ENCODE peak calls at places on chromosome 5, in six cellular contexts. O, K, W, Q, B and Y are unnamed samples. For H3K36me3, the result is how much of the 10 kb centered on the place peaks cover.

GRCh38 chr5:140966293-140967225 is at the start of gene PCDHAC2:
- DNase-seq in W (peak), Q (peak), B (peak), O (peak), K (peak), Y (peak)

GRCh38 chr5:10049825-10050455 is 199.7 kb downstream of the ATPSCKMT start:
- DNase-seq in Q (no peak), B (no peak), O (no peak), K (peak), W (no peak), Y (no peak)

GRCh38 chr5:36305571-36306326 is 4.0 kb upstream of the RANBP3L start:
- DNase-seq in W (peak), K (peak), B (peak), Q (peak), O (peak), Y (peak)

GRCh38 chr5:76544268-76544926 is 78.8 kb downstream of the F2RL2 start:
- DNase-seq in O (peak), K (no peak), W (peak), B (peak), Q (peak), Y (peak)

GRCh38 chr5:171689853-171690417 is 95.7 kb upstream of the SMIM23 start:
- DNase-seq in O (no peak), W (no peak), B (no peak), K (no peak), Q (no peak), Y (no peak)

GRCh38 chr5:95673076-95673475 is 9.7 kb downstream of the SPATA9 start:
- DNase-seq in Q (no peak), O (no peak), W (peak), K (peak), B (no peak), Y (no peak)

GRCh38 chr5:89337-90286 is 2.4 kb upstream of the PLEKHG4B start:
- DNase-seq in K (no peak), W (peak), B (no peak), Q (no peak), O (no peak), Y (no peak)

GRCh38 chr5:93385665-93386064 is 195.4 kb downstream of the NR2F1-AS1 start:
- DNase-seq in Q (no peak), B (no peak), O (peak), W (no peak), K (peak), Y (peak)

GRCh38 chr5:3612561-3613175 is 17.0 kb downstream of the IRX1 start:
- DNase-seq in W (no peak), B (no peak), K (no peak), O (peak), Q (no peak), Y (peak)

GRCh38 chr5:79595086-79595485 is 17.2 kb upstream of the TENT2 start:
- DNase-seq in K (peak), W (no peak), B (no peak), Q (no peak), O (no peak), Y (no peak)

GRCh38 chr5:137148128-137148527 is 351.0 kb downstream of the SPOCK1 start:
- DNase-seq in B (no peak), W (peak), K (no peak), Q (no peak), O (no peak), Y (no peak)

GRCh38 chr5:83524345-83524744 is 52.8 kb downstream of the VCAN start:
- DNase-seq in K (no peak), W (no peak), Q (no peak), B (no peak), O (no peak), Y (no peak)
- H3K36me3 ChIP-seq in K (half or more), W (under half), Q (under half), B (under half), O (under half), Y (under half)

GRCh38 chr5:181224390-181225234 is 1.5 kb downstream of the TRIM41 start:
- DNase-seq in K (no peak), B (no peak), Q (no peak), W (no peak), O (no peak), Y (no peak)

GRCh38 chr5:181221792-181222629 is 1.1 kb upstream of the TRIM41 start:
- DNase-seq in Q (peak), B (peak), K (peak), O (peak), W (peak), Y (peak)

GRCh38 chr5:181222630-181223040 is 446 bp upstream of the TRIM41 start:
- DNase-seq in Q (no peak), B (no peak), K (no peak), O (peak), W (no peak), Y (no peak)

GRCh38 chr5:181223041-181223728 is at the start of gene TRIM41:
- DNase-seq in B (peak), W (peak), K (peak), Q (peak), O (peak), Y (peak)

GRCh38 chr5:181223729-181224389 is 778 bp downstream of the TRIM41 start:
- DNase-seq in O (peak), K (peak), W (peak), Q (no peak), B (peak), Y (no peak)
- H3K9ac ChIP-seq in O (peak), K (peak), W (peak), Q (peak), B (peak), Y (peak)

GRCh38 chr5:150372626-150373025 is 15.1 kb downstream of the TCOF1 start:
- DNase-seq in Q (no peak), B (no peak), K (no peak), O (no peak), W (no peak), Y (no peak)
- H3K36me3 ChIP-seq in Q (half or more), B (half or more), K (half or more), O (under half), W (half or more), Y (under half)

GRCh38 chr5:71454913-71455312 is 538 bp upstream of the BDP1 start:
- DNase-seq in Q (no peak), W (no peak), O (no peak), K (no peak), B (no peak), Y (no peak)
- H3K9ac ChIP-seq in Q (peak), W (no peak), O (peak), K (peak), B (peak), Y (peak)

GRCh38 chr5:1821862-1822261 is 20.7 kb downstream of the NDUFS6 start:
- DNase-seq in B (no peak), Q (no peak), K (no peak), W (no peak), O (no peak), Y (no peak)
- H3K36me3 ChIP-seq in B (half or more), Q (under half), K (half or more), W (under half), O (under half), Y (under half)

GRCh38 chr5:115815006-115815692 is 1.3 kb downstream of the CDO1 start:
- DNase-seq in B (no peak), Q (no peak), O (no peak), W (no peak), K (no peak), Y (no peak)
- H3K9ac ChIP-seq in B (peak), Q (no peak), O (no peak), W (peak), K (peak), Y (no peak)

GRCh38 chr5:146130440-146131045 is 25.2 kb upstream of the PLAC8L1 start:
- DNase-seq in B (no peak), W (peak), Q (no peak), K (peak), O (peak), Y (peak)
- H3K36me3 ChIP-seq in B (half or more), W (under half), Q (half or more), K (half or more), O (half or more), Y (under half)

GRCh38 chr5:98110270-98110669 is 663.2 kb upstream of the RGMB start:
- DNase-seq in Q (no peak), B (no peak), W (no peak), K (peak), O (peak), Y (peak)

GRCh38 chr5:98110791-98111190 is 662.7 kb upstream of the RGMB start:
- DNase-seq in K (no peak), W (no peak), O (peak), Q (no peak), B (no peak), Y (no peak)

GRCh38 chr5:98106116-98107088 is 667.1 kb upstream of the RGMB start:
- DNase-seq in Q (no peak), O (peak), W (no peak), B (no peak), K (peak), Y (no peak)

GRCh38 chr5:98109561-98110006 is 663.9 kb upstream of the RGMB start:
- DNase-seq in B (no peak), K (peak), O (peak), W (no peak), Q (no peak), Y (peak)

DNA sequence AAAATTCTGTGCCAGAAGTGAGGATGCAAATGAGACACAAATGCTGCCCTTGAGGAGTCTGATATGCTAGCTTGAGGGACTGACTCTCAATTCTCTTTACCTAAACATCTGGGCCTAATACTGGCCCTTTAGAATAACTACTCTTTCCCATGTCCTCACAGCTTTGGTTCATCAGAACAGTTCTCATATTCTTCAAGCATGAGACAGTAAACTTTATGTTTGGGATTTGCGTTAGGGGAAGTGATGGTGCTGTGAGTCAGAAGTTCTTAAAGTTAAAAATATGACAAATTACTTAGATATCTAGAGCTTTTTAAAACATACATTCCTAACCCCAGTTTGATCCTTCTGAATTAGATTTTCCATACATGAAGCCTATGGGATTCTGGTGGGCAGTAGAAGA is 665.0 kb upstream of the RGMB start:
- DNase-seq in W (no peak), B (no peak), Q (no peak), O (peak), K (peak), Y (peak)
- H3K9ac ChIP-seq in W (no peak), B (no peak), Q (no peak), O (peak), K (no peak), Y (no peak)

GRCh38 chr5:14509556-14509955 is 72.0 kb upstream of the OTULINL start:
- DNase-seq in Q (no peak), B (no peak), W (no peak), K (no peak), O (no peak), Y (no peak)

GRCh38 chr5:14508046-14508445 is 73.5 kb upstream of the OTULINL start:
- DNase-seq in K (no peak), Q (no peak), W (no peak), B (no peak), O (no peak), Y (no peak)

GRCh38 chr5:14505310-14506140 is 76.1 kb upstream of the OTULINL start:
- DNase-seq in W (peak), K (no peak), B (peak), Q (no peak), O (no peak), Y (no peak)

GRCh38 chr5:14506661-14507060 is 74.9 kb upstream of the OTULINL start:
- DNase-seq in Q (no peak), K (no peak), W (no peak), O (no peak), B (no peak), Y (no peak)

GRCh38 chr5:14507156-14507941 is 74.2 kb upstream of the OTULINL start:
- DNase-seq in K (no peak), O (no peak), B (no peak), W (no peak), Q (no peak), Y (no peak)
- H3K36me3 ChIP-seq in K (half or more), O (half or more), B (under half), W (under half), Q (under half), Y (under half)

DNA sequence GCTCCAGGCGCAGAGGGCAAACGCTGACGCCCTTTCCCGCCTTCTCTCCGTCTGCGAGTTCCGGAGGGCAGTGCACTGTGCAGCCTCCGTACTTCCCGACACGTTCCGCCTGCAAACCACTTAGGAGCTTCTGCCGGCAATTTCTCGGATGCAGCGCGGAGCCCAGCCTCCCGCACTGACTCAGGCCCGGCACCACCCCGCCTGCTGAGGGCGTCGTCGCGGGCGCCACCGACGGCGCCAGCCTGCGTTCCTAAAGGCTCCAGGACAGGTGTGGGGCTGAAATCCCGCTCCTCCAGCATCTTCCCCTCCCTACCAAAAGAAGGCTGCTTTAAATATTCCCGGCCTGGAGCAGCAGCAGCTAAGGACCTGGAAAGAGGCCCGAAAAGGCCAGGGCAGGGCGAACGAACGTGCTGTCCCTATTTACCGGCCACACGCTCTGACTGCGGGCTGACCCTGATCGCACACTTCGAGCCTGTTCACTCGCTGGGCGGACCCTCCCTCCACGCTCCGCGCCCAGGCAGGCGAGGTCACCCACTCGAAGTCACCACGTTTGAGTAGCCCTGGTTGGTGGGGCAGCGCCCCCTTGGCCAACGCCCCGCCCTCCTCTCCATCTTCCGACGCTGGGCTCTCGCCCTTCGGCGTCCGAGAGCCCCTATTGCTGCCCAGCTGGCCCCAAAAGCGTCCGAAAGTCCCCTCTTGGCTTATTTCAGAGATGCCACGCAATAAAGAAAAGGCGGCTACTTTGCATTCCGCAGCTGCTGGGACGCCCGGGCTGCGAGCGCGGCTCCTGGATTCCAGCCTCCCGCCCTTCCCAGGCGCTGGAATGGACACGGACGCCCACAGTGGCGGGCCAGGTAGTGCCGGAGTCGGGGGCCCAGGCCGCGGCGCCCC is 9.6 kb upstream of the TRIM36 start:
- DNase-seq in O (peak), Q (no peak), B (peak), W (peak), K (peak), Y (no peak)
- H3K9ac ChIP-seq in O (no peak), Q (no peak), B (no peak), W (peak), K (no peak), Y (no peak)